ENCODE peak calls at places on chromosomes 11 and 22, in six cellular contexts. J is neural crest cell; P is T-cell; T is osteocyte; B is stimulated activated CD8-positive, alpha-beta memory T cell treated with anti-CD3 and anti-CD28 coated beads, Interleukin-4, amount 100 ng/mL, for 1 hour; C is Kasumi-1. A is an unnamed sample.

GRCh38 chr11:95256204-95256819 is 25.3 kb upstream of the SESN3 start:
- DNase-seq in J (no peak), P (no peak), T (no peak), B (no peak), C (peak; percentile 94), A (no peak)

GRCh38 chr11:40030867-40031266 is 1428.6 kb downstream of the LRRC4C start:
- DNase-seq in J (no peak), P (no peak), T (no peak), B (no peak), C (no peak), A (no peak)

GRCh38 chr22:17085277-17086091 is 684 bp downstream of the IL17RA start:
- DNase-seq in J (no peak), P (peak; percentile 34), T (no peak), B (no peak), C (no peak), A (no peak)

GRCh38 chr11:74311352-74311926 is at the start of gene P4HA3:
- DNase-seq in J (peak; percentile 56), P (peak; percentile 36), T (peak; percentile 88), B (no peak), C (peak; percentile 68), A (no peak)

GRCh38 chr11:12724301-12725046 is 50.3 kb downstream of the TEAD1 start:
- DNase-seq in J (no peak), P (no peak), T (no peak), B (no peak), C (no peak), A (no peak)

GRCh38 chr11:5224538-5225479 is 2.1 kb downstream of the HBB start:
- DNase-seq in J (no peak), P (no peak), T (no peak), B (no peak), C (no peak), A (no peak)

GRCh38 chr11:119218141-119218878 is 12.2 kb downstream of the CBL start:
- DNase-seq in J (no peak), P (no peak), T (no peak), B (no peak), C (no peak), A (no peak)

GRCh38 chr22:41833369-41834004 is 582 bp downstream of the SREBF2 start:
- DNase-seq in J (peak; percentile 14), P (peak; percentile 38), T (no peak), B (no peak), C (peak; percentile 24), A (no peak)

GRCh38 chr11:26143553-26144308 is 188.2 kb upstream of the ANO3 start:
- DNase-seq in J (no peak), P (no peak), T (no peak), B (no peak), C (no peak), A (no peak)

GRCh38 chr22:38471237-38471636 is 3.3 kb downstream of the KDELR3 start:
- DNase-seq in J (no peak), P (no peak), T (no peak), B (no peak), C (no peak), A (no peak)

GRCh38 chr11:120132645-120133185 is 5.2 kb downstream of the TRIM29 start:
- DNase-seq in J (no peak), P (no peak), T (no peak), B (no peak), C (no peak), A (no peak)

GRCh38 chr11:128965485-128965884 is 22.8 kb upstream of the TP53AIP1 start:
- DNase-seq in J (no peak), P (no peak), T (no peak), B (no peak), C (no peak), A (no peak)

GRCh38 chr11:35148163-35148562 is 9.2 kb downstream of the CD44 start:
- DNase-seq in J (no peak), P (peak; percentile 47), T (no peak), B (no peak), C (no peak), A (no peak)

GRCh38 chr11:104556606-104557301 is 341.5 kb downstream of the CASP12 start:
- DNase-seq in J (no peak), P (no peak), T (no peak), B (no peak), C (peak; percentile 60), A (no peak)

GRCh38 chr11:43567396-43567975 is 113.1 kb upstream of the HSD17B12 start:
- DNase-seq in J (no peak), P (no peak), T (no peak), B (no peak), C (peak; percentile 89), A (no peak)

GRCh38 chr22:42805998-42806481 is 51.0 kb downstream of the ARFGAP3 start:
- DNase-seq in J (no peak), P (no peak), T (peak; percentile 62), B (no peak), C (no peak), A (no peak)

GRCh38 chr11:375065-376025 is 6.0 kb downstream of the B4GALNT4 start:
- DNase-seq in J (no peak), P (no peak), T (no peak), B (no peak), C (no peak), A (no peak)

GRCh38 chr11:9250139-9250582 is 15.0 kb downstream of the DENND5A start:
- DNase-seq in J (no peak), P (peak; percentile 26), T (no peak), B (no peak), C (peak; percentile 55), A (no peak)

GRCh38 chr22:47275479-47276218 is 513.2 kb downstream of the TBC1D22A start:
- DNase-seq in J (no peak), P (no peak), T (no peak), B (no peak), C (no peak), A (no peak)

GRCh38 chr11:73267921-73268540 is 4.1 kb upstream of the P2RY6 start:
- DNase-seq in J (no peak), P (no peak), T (peak; percentile 64), B (no peak), C (no peak), A (peak; percentile 72)

GRCh38 chr22:49767355-49768062 is 60.2 kb downstream of the BRD1 start:
- DNase-seq in J (no peak), P (no peak), T (no peak), B (no peak), C (peak; percentile 79), A (no peak)

GRCh38 chr11:132911186-132911585 is 621.1 kb downstream of the OPCML start:
- DNase-seq in J (no peak), P (no peak), T (no peak), B (no peak), C (no peak), A (no peak)

GRCh38 chr11:46295312-46295995 is 18.0 kb downstream of the CREB3L1 start:
- DNase-seq in J (peak; percentile 73), P (peak; percentile 74), T (peak; percentile 91), B (peak; percentile 13), C (peak; percentile 60), A (no peak)

GRCh38 chr11:119700536-119701346 is 28.3 kb downstream of the NECTIN1 start:
- DNase-seq in J (no peak), P (no peak), T (no peak), B (no peak), C (no peak), A (no peak)

GRCh38 chr22:38422615-38423511 is 32.1 kb downstream of the KCNJ4 start:
- DNase-seq in J (no peak), P (no peak), T (no peak), B (no peak), C (no peak), A (no peak)